ENCODE peak calls at places on chromosomes 7 and 10, in eight cellular contexts. Y is AG04450, F is mammary epithelial cell, Q is uterus, N is WERI-Rb-1, G is upper lobe of right lung, A is adrenal gland, J is K562. M is an unnamed sample.

GRCh38 chr7:41809487-41810257 is 106.8 kb upstream of the INHBA start:
- DNase-seq in N (no peak), A (no peak), J (no peak), F (peak), Y (no peak), G (no peak), Q (no peak), M (peak)

GRCh38 chr7:15407910-15408309 is 153.9 kb downstream of the AGMO start:
- DNase-seq in N (no peak), Y (no peak), J (no peak), A (no peak), Q (no peak), G (no peak), F (no peak), M (no peak)

GRCh38 chr10:62850646-62851045 is 34.5 kb upstream of the EGR2 start:
- DNase-seq in G (no peak), F (no peak), Y (no peak), Q (no peak), N (no peak), J (no peak), A (no peak), M (no peak)

GRCh38 chr7:106064836-106065559 is 47.1 kb downstream of the SYPL1 start:
- DNase-seq in Y (peak), A (peak), F (peak), J (peak), N (no peak), G (peak), Q (peak), M (no peak)

GRCh38 chr10:131973160-131973951 is 8.4 kb downstream of the BNIP3 start:
- DNase-seq in Q (no peak), A (no peak), F (no peak), N (no peak), Y (no peak), G (no peak), J (no peak), M (no peak)

GRCh38 chr10:4766449-4766848 is 59.6 kb upstream of the AKR1E2 start:
- DNase-seq in J (no peak), F (peak), Y (no peak), G (no peak), N (no peak), A (no peak), Q (no peak), M (peak)

GRCh38 chr10:13750299-13751190 is 163.8 kb downstream of the PRPF18 start:
- DNase-seq in Q (no peak), J (no peak), A (peak), N (no peak), Y (no peak), F (no peak), G (no peak), M (no peak)

GRCh38 chr10:22605168-22605567 is 109.2 kb downstream of the PIP4K2A start:
- DNase-seq in N (no peak), Y (no peak), J (no peak), G (no peak), Q (peak), A (no peak), F (peak), M (peak)

GRCh38 chr10:54826994-54827560 is 26.0 kb upstream of the PCDH15 start:
- DNase-seq in Y (no peak), N (no peak), F (no peak), G (no peak), J (no peak), A (no peak), Q (no peak), M (no peak)

GRCh38 chr7:47404005-47404404 is 177.9 kb downstream of the TNS3 start:
- DNase-seq in Y (no peak), G (peak), N (no peak), Q (no peak), A (peak), F (peak), J (no peak), M (no peak)

GRCh38 chr7:142228681-142229080 is 29.2 kb downstream of the PRSS58 start:
- DNase-seq in G (no peak), Y (no peak), A (no peak), F (no peak), N (no peak), Q (no peak), J (no peak), M (no peak)

GRCh38 chr10:72243822-72244437 is 27.9 kb upstream of the ASCC1 start:
- DNase-seq in Y (peak), Q (peak), J (peak), N (no peak), F (peak), G (no peak), A (no peak), M (no peak)

GRCh38 chr7:10474048-10474447 is 499.6 kb upstream of the PHF14 start:
- DNase-seq in A (no peak), Q (no peak), F (peak), N (no peak), G (no peak), J (no peak), Y (no peak), M (no peak)

GRCh38 chr10:30591249-30591670 is 38.3 kb downstream of the LYZL2 start:
- DNase-seq in Y (peak), G (no peak), F (peak), J (peak), A (peak), N (no peak), Q (peak), M (peak)

GRCh38 chr10:1504940-1505339 is 232.4 kb downstream of the ADARB2 start:
- DNase-seq in G (no peak), A (no peak), N (no peak), Y (no peak), F (no peak), J (no peak), Q (no peak), M (no peak)

GRCh38 chr7:108001759-108002725 is 919 bp downstream of the LAMB1 start:
- DNase-seq in A (no peak), N (peak), G (no peak), J (no peak), Q (peak), Y (no peak), F (peak), M (peak)

GRCh38 chr10:70829543-70829942 is 13.8 kb downstream of the SGPL1 start:
- DNase-seq in F (no peak), G (no peak), Y (no peak), J (no peak), A (no peak), N (no peak), Q (no peak), M (no peak)

GRCh38 chr10:93074597-93075368 is 1.1 kb downstream of the CYP26A1 start:
- DNase-seq in J (no peak), N (no peak), F (no peak), G (no peak), Y (no peak), Q (no peak), A (no peak), M (no peak)

GRCh38 chr10:74750848-74751274 is 75.5 kb upstream of the KAT6B start:
- DNase-seq in N (no peak), G (no peak), Q (no peak), A (peak), F (no peak), J (no peak), Y (no peak), M (no peak)

GRCh38 chr10:74745449-74745848 is 81.0 kb upstream of the KAT6B start:
- DNase-seq in F (no peak), Q (no peak), A (peak), J (no peak), Y (no peak), N (no peak), G (no peak), M (no peak)

GRCh38 chr10:74746813-74747212 is 79.6 kb upstream of the KAT6B start:
- DNase-seq in N (no peak), G (no peak), Y (no peak), A (peak), Q (no peak), J (no peak), F (no peak), M (no peak)

GRCh38 chr10:74752371-74752990 is 73.9 kb upstream of the KAT6B start:
- DNase-seq in Y (no peak), F (no peak), Q (no peak), A (no peak), J (no peak), N (no peak), G (no peak), M (no peak)

GRCh38 chr10:74748632-74749031 is 77.8 kb upstream of the KAT6B start:
- DNase-seq in Q (no peak), G (no peak), A (no peak), Y (no peak), J (no peak), N (no peak), F (no peak), M (no peak)
- H3K4me3 ChIP-seq in Q (no peak), G (no peak), A (no peak), Y (no peak), J (no peak), N (no peak), F (no peak), M (no peak)

GRCh38 chr10:60367431-60367830 is 22.2 kb downstream of the ANK3 start:
- DNase-seq in G (no peak), A (no peak), F (no peak), Y (no peak), N (no peak), Q (no peak), J (no peak), M (no peak)
- H3K27ac ChIP-seq in G (no peak), A (no peak), F (no peak), Y (no peak), N (no peak), Q (no peak), J (no peak), M (no peak)

GRCh38 chr10:73589538-73590126 is 1.5 kb downstream of the USP54 start:
- DNase-seq in J (no peak), Y (no peak), A (no peak), N (no peak), Q (no peak), F (peak), G (no peak), M (no peak)

GRCh38 chr10:73590881-73591577 is at the start of gene USP54:
- DNase-seq in A (no peak), G (no peak), J (peak), N (no peak), Y (no peak), F (peak), Q (no peak), M (peak)

GRCh38 chr10:73593110-73593509 is 2.0 kb upstream of the USP54 start:
- DNase-seq in N (no peak), J (no peak), Q (no peak), A (no peak), G (no peak), F (no peak), Y (no peak), M (no peak)

GRCh38 chr10:73591935-73592699 is 975 bp upstream of the USP54 start:
- DNase-seq in J (peak), N (peak), Q (peak), G (peak), A (no peak), F (peak), Y (no peak), M (peak)

DNA sequence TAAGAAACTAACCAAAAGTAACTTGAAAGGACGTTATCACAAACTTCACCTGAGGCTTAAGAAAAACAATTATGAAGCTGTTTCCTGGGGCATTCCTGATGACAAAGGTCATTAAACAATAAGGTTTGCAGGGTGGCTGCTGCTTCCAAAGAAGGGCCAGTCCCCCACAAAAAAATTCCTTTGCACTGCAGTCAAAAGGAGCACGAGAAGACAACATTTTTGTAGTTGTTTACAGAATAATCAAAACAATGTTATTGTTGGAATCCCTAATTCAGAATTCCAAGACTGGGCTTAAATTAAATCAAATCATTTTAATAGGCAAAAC is 398 bp upstream of the USP54 start:
- DNase-seq in N (no peak), G (no peak), Y (no peak), F (no peak), Q (no peak), J (no peak), A (no peak), M (no peak)
- H3K4me3 ChIP-seq in N (no peak), G (peak), Y (no peak), F (peak), Q (no peak), J (no peak), A (no peak), M (no peak)

GRCh38 chr7:100478966-100479660 is at the start of gene TSC22D4:
- DNase-seq in Y (peak), J (peak), G (peak), N (peak), A (peak), F (peak), Q (peak), M (peak)
- H3K27ac ChIP-seq in Y (peak), J (peak), G (peak), N (peak), A (peak), F (peak), Q (peak), M (peak)

GRCh38 chr7:83021032-83021431 is 141.7 kb downstream of the PCLO start:
- DNase-seq in Y (no peak), N (no peak), J (no peak), G (no peak), Q (no peak), F (no peak), A (no peak), M (no peak)
- H3K4me3 ChIP-seq in Y (no peak), N (no peak), J (no peak), G (no peak), Q (no peak), F (no peak), A (no peak), M (no peak)

GRCh38 chr7:824106-824505 is 8.2 kb upstream of the SUN1 start:
- DNase-seq in Q (no peak), J (no peak), F (no peak), A (no peak), Y (no peak), N (no peak), G (no peak), M (no peak)

GRCh38 chr7:822692-823276 is 9.5 kb upstream of the SUN1 start:
- DNase-seq in A (no peak), Y (no peak), F (no peak), N (peak), Q (no peak), J (no peak), G (no peak), M (no peak)

GRCh38 chr7:825386-825785 is 6.9 kb upstream of the SUN1 start:
- DNase-seq in F (no peak), Y (no peak), J (no peak), A (no peak), N (no peak), G (no peak), Q (no peak), M (no peak)

GRCh38 chr7:824664-825063 is 7.6 kb upstream of the SUN1 start:
- DNase-seq in Q (no peak), J (no peak), Y (no peak), G (no peak), N (no peak), A (no peak), F (no peak), M (no peak)

GRCh38 chr7:823639-824038 is 8.6 kb upstream of the SUN1 start:
- DNase-seq in Q (no peak), A (no peak), Y (no peak), N (no peak), F (no peak), G (no peak), J (no peak), M (no peak)
- H3K27ac ChIP-seq in Q (peak), A (peak), Y (no peak), N (no peak), F (no peak), G (peak), J (no peak), M (peak)

DNA sequence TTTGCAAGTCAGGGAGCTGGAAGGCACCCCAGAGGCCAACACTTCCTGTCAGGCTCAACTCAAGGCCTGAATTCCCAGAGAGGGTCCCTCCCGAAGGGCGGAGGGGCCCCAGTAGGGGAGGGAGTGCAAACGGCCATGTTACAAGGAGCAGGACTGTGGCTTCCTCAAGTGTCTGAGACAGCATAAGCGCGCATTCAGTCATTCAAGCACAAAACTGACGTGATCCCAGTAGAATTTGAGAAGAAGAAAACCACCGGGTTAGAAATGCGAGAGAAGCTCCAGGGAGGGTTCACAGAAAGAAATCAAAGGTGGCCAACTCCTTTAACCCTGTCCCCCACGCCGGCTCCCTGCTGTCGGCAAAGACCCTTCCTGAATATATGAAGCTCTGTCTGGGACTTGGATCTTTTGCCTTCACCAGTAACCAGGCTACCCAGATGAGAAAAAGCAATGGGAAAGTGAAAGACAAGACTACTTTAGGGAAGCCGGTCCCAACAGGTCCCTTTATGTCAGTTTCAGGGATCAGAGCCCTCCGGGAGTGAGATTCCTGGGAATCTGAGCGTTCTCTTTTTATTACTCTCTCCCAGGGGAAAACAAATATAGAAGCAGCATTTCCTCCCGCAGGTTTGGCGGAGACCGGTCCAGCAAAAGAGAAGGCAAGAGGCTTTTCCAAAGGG is 1.3 kb downstream of the AFAP1L2 start:
- DNase-seq in Q (no peak), G (no peak), N (no peak), A (no peak), J (no peak), Y (no peak), F (peak), M (no peak)
- H3K4me3 ChIP-seq in Q (peak), G (peak), N (peak), A (peak), J (no peak), Y (no peak), F (peak), M (peak)

GRCh38 chr10:121484401-121484800 is 113.8 kb downstream of the FGFR2 start:
- DNase-seq in Y (no peak), N (no peak), F (no peak), A (no peak), G (no peak), Q (no peak), J (no peak), M (no peak)
- H3K27ac ChIP-seq in Y (no peak), N (no peak), F (no peak), A (no peak), G (no peak), Q (no peak), J (no peak), M (no peak)